ENCODE peak calls at places on chromosome 14, in nine cellular contexts. W, R, B, N, S, I, Z, U and G are unnamed samples.
A peak's percentile ranks its signal among the peaks of the same experiment; 100 is the strongest.

GRCh38 chr14:27506272-27506671 is 908.4 kb upstream of the NOVA1 start:
- DNase-seq in W (no peak), R (no peak), B (no peak), N (no peak), S (no peak), I (peak; percentile 10), Z (no peak), U (no peak), G (no peak)

GRCh38 chr14:60092516-60092915 is 793 bp downstream of the PCNX4 start:
- DNase-seq in W (no peak), R (peak; percentile 20), B (no peak), N (peak; percentile 35), S (peak; percentile 53), I (peak; percentile 11), Z (no peak), U (peak; percentile 10), G (no peak)

GRCh38 chr14:23661542-23661941 is 25.4 kb downstream of the DHRS2 start:
- DNase-seq in W (no peak), R (no peak), B (no peak), N (no peak), S (no peak), I (no peak), Z (no peak), U (no peak), G (no peak)

GRCh38 chr14:72638021-72638420 is 255.9 kb downstream of the DPF3 start:
- DNase-seq in W (no peak), R (no peak), B (no peak), N (no peak), S (no peak), I (no peak), Z (peak; percentile 67), U (no peak), G (no peak)

GRCh38 chr14:97975960-97976359 is 1178.8 kb downstream of the VRK1 start:
- DNase-seq in W (no peak), R (no peak), B (no peak), N (no peak), S (peak; percentile 83), I (no peak), Z (no peak), U (no peak), G (no peak)

GRCh38 chr14:86787782-86788181 is 1205.2 kb downstream of the GALC start:
- DNase-seq in W (no peak), R (no peak), B (no peak), N (no peak), S (no peak), I (no peak), Z (no peak), U (no peak), G (no peak)

GRCh38 chr14:61774861-61775260 is 12.6 kb downstream of the SNAPC1 start:
- DNase-seq in W (no peak), R (no peak), B (no peak), N (no peak), S (no peak), I (no peak), Z (no peak), U (no peak), G (no peak)

GRCh38 chr14:97359391-97359790 is 562.2 kb downstream of the VRK1 start:
- DNase-seq in W (no peak), R (no peak), B (no peak), N (no peak), S (no peak), I (no peak), Z (no peak), U (no peak), G (no peak)

GRCh38 chr14:49972840-49973239 is 80.0 kb downstream of the ARF6 start:
- DNase-seq in W (no peak), R (peak; percentile 44), B (no peak), N (peak; percentile 66), S (peak; percentile 85), I (no peak), Z (peak; percentile 69), U (peak; percentile 54), G (no peak)

GRCh38 chr14:94944636-94945258 is 174.8 kb upstream of the GSC start:
- DNase-seq in W (no peak), R (no peak), B (no peak), N (no peak), S (no peak), I (no peak), Z (no peak), U (no peak), G (no peak)

GRCh38 chr14:51545396-51545795 is 106.3 kb upstream of the FRMD6 start:
- DNase-seq in W (no peak), R (no peak), B (no peak), N (no peak), S (no peak), I (no peak), Z (no peak), U (no peak), G (no peak)

GRCh38 chr14:44945264-44945663 is 16.5 kb downstream of the KLHL28 start:
- DNase-seq in W (no peak), R (no peak), B (no peak), N (no peak), S (no peak), I (no peak), Z (peak; percentile 63), U (no peak), G (no peak)

GRCh38 chr14:60509438-60510253 is 700 bp downstream of the SIX6 start:
- DNase-seq in W (no peak), R (no peak), B (no peak), N (no peak), S (no peak), I (peak; percentile 86), Z (no peak), U (no peak), G (no peak)

GRCh38 chr14:60095781-60096450 is 4.2 kb downstream of the PCNX4 start:
- DNase-seq in W (no peak), R (no peak), B (no peak), N (no peak), S (no peak), I (no peak), Z (no peak), U (no peak), G (no peak)

GRCh38 chr14:29518335-29518734 is 409.3 kb downstream of the PRKD1 start:
- DNase-seq in W (no peak), R (no peak), B (no peak), N (no peak), S (no peak), I (no peak), Z (no peak), U (no peak), G (no peak)

GRCh38 chr14:67129768-67130167 is 59.5 kb upstream of the GARIN2 start:
- DNase-seq in W (no peak), R (no peak), B (no peak), N (no peak), S (no peak), I (no peak), Z (no peak), U (no peak), G (no peak)

GRCh38 chr14:80784824-80785223 is 156.7 kb downstream of the CEP128 start:
- DNase-seq in W (no peak), R (no peak), B (no peak), N (no peak), S (no peak), I (no peak), Z (peak; percentile 10), U (no peak), G (no peak)